ENCODE peak calls at places on chromosomes 13 and 19, in five cellular contexts. H is transverse colon; N is cardiac muscle cell; K is CD4-positive, alpha-beta T cell; O is fibroblast of lung. M is an unnamed sample.

GRCh38 chr19:42076375-42076944 is 494 bp downstream of the ZNF574 start:
- DNase-seq in O (no peak), H (peak; percentile 58), N (no peak), K (peak; percentile 54), M (no peak)

GRCh38 chr13:41751734-41752445 is 209.0 kb downstream of the VWA8 start:
- DNase-seq in O (no peak), K (no peak), H (no peak), N (no peak), M (no peak)

GRCh38 chr19:21321996-21322395 is 7.2 kb downstream of the ZNF708 start:
- DNase-seq in K (no peak), H (no peak), N (peak; percentile 53), O (peak; percentile 76), M (no peak)

GRCh38 chr19:16584825-16585801 is 12.9 kb upstream of the SLC35E1 start:
- DNase-seq in N (no peak), K (no peak), H (no peak), O (no peak), M (no peak)

GRCh38 chr19:16370671-16371391 is 46.2 kb downstream of the KLF2 start:
- DNase-seq in N (no peak), O (no peak), K (no peak), H (no peak), M (no peak)

GRCh38 chr13:20431080-20431479 is 94.6 kb downstream of the CRYL1 start:
- DNase-seq in H (no peak), K (no peak), O (no peak), N (no peak), M (no peak)

GRCh38 chr13:96822900-96823299 is 171.4 kb downstream of the OXGR1 start:
- DNase-seq in N (peak; percentile 7), K (no peak), O (peak; percentile 8), H (peak; percentile 25), M (no peak)

GRCh38 chr13:60957816-60958215 is 457.8 kb downstream of the PCDH20 start:
- DNase-seq in N (no peak), K (no peak), O (no peak), H (no peak), M (no peak)

GRCh38 chr19:18776736-18777135 is 14.4 kb downstream of the COMP start:
- DNase-seq in K (no peak), H (no peak), N (no peak), O (peak; percentile 21), M (no peak)

GRCh38 chr13:48199404-48199991 is 33.5 kb upstream of the ITM2B start:
- DNase-seq in H (no peak), O (no peak), K (no peak), N (no peak), M (no peak)

GRCh38 chr13:110485604-110486003 is 75.9 kb downstream of the RAB20 start:
- DNase-seq in N (peak; percentile 17), H (no peak), K (no peak), O (peak; percentile 73), M (peak; percentile 55)

GRCh38 chr13:114056205-114057013 is 76.0 kb downstream of the RASA3 start:
- DNase-seq in O (no peak), N (no peak), H (no peak), K (no peak), M (no peak)

GRCh38 chr19:46659151-46660007 is 1.6 kb downstream of the DACT3 start:
- DNase-seq in O (no peak), K (no peak), H (peak; percentile 31), N (peak; percentile 50), M (peak; percentile 40)

GRCh38 chr19:8396563-8397203 is 6.5 kb downstream of the RAB11B start:
- DNase-seq in O (peak; percentile 42), H (peak; percentile 65), K (peak; percentile 65), N (peak; percentile 70), M (peak; percentile 68)

GRCh38 chr13:40624338-40624737 is 42.1 kb downstream of the FOXO1 start:
- DNase-seq in H (no peak), K (no peak), O (peak; percentile 31), N (peak; percentile 23), M (no peak)

GRCh38 chr19:50341091-50341564 is 12.0 kb upstream of the KCNC3 start:
- DNase-seq in O (no peak), K (no peak), N (no peak), H (no peak), M (no peak)

GRCh38 chr13:114057131-114058050 is 75.0 kb downstream of the RASA3 start:
- DNase-seq in O (no peak), K (no peak), H (no peak), N (no peak), M (no peak)

GRCh38 chr19:15614507-15615379 is at the start of gene CYP4F8:
- DNase-seq in O (no peak), N (no peak), H (no peak), K (no peak), M (no peak)

GRCh38 chr19:36605839-36606478 is 846 bp downstream of the ZNF382 start:
- DNase-seq in K (no peak), N (no peak), O (no peak), H (no peak), M (no peak)

GRCh38 chr19:39413903-39414608 is 1.6 kb downstream of the PLEKHG2 start:
- DNase-seq in O (no peak), K (no peak), H (peak; percentile 31), N (no peak), M (no peak)

GRCh38 chr19:14786421-14786851 is 8.1 kb upstream of the ADGRE2 start:
- DNase-seq in H (no peak), N (peak; percentile 57), K (no peak), O (no peak), M (no peak)

GRCh38 chr19:39014037-39014436 is 18.3 kb downstream of the FBXO27 start:
- DNase-seq in N (no peak), H (no peak), O (no peak), K (no peak), M (no peak)

GRCh38 chr19:14003279-14004051 is 2.7 kb downstream of the RFX1 start:
- DNase-seq in K (no peak), N (no peak), H (no peak), O (no peak), M (no peak)

DNA sequence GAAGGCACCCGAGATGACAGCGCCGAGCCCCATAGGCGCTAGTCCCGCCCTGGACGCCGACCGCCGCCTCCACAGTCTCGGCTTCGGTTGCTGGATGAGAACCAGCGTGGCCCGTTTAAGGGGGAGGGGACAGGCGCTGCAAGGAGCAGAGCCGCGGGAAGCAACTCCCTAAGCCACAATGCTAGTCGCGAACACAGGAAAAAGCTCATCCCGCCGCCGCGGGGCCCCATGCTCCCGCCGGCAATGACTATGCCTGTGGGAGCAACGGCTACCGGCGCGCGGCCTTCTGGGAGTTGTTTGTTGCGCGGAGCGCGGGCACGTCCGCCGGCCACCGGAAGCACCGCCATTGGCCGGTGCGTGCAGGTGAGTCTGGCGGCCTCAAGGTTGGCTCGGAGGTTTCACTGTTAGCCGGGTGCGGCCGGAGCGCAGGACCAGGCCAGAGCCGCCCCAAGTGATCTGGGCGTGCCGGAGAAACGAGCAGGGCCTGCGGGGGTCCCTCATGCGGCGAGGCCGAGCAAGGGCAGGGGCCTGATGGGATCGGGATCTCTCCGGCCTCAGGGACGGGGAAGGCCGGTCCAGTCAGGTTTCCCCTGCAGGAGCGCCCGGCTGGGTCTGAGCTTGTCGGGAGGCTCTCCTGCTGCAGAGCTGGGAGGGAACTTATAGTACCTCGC is at the start of gene ZNF544:
- DNase-seq in O (peak; percentile 77), K (peak; percentile 58), N (peak; percentile 78), H (peak; percentile 80), M (peak; percentile 58)
- TF ChIP-seq CTCF in O (peak; percentile 33), K (no peak), N (no peak), H (no peak), M (peak; percentile 11)

GRCh38 chr19:4567584-4568071 is 8.1 kb upstream of the SEMA6B start:
- DNase-seq in O (no peak), H (peak; percentile 71), N (peak; percentile 72), K (peak; percentile 69), M (peak; percentile 71)

GRCh38 chr19:4570916-4571304 is 11.4 kb upstream of the SEMA6B start:
- DNase-seq in O (no peak), K (no peak), N (no peak), H (no peak), M (no peak)

GRCh38 chr19:4566402-4567051 is 7.0 kb upstream of the SEMA6B start:
- DNase-seq in H (no peak), O (no peak), K (no peak), N (no peak), M (no peak)

GRCh38 chr19:4570423-4570822 is 10.9 kb upstream of the SEMA6B start:
- DNase-seq in N (no peak), K (no peak), H (no peak), O (no peak), M (no peak)

GRCh38 chr19:4568884-4569283 is 9.4 kb upstream of the SEMA6B start:
- DNase-seq in H (no peak), K (no peak), O (no peak), N (no peak), M (no peak)
- TF ChIP-seq CTCF in H (no peak), K (no peak), O (no peak), N (no peak), M (no peak)

GRCh38 chr19:4388171-4389063 is 11.9 kb downstream of the SH3GL1 start:
- DNase-seq in N (no peak), H (no peak), O (no peak), K (no peak), M (no peak)

GRCh38 chr19:4390017-4390861 is 10.1 kb downstream of the SH3GL1 start:
- DNase-seq in O (peak; percentile 61), N (peak; percentile 75), K (no peak), H (peak; percentile 30), M (no peak)

GRCh38 chr19:4389064-4389375 is 11.3 kb downstream of the SH3GL1 start:
- DNase-seq in O (no peak), K (no peak), H (no peak), N (no peak), M (no peak)

GRCh38 chr19:4390862-4391693 is 9.3 kb downstream of the SH3GL1 start:
- DNase-seq in H (no peak), O (peak; percentile 32), N (peak; percentile 25), K (no peak), M (no peak)

DNA sequence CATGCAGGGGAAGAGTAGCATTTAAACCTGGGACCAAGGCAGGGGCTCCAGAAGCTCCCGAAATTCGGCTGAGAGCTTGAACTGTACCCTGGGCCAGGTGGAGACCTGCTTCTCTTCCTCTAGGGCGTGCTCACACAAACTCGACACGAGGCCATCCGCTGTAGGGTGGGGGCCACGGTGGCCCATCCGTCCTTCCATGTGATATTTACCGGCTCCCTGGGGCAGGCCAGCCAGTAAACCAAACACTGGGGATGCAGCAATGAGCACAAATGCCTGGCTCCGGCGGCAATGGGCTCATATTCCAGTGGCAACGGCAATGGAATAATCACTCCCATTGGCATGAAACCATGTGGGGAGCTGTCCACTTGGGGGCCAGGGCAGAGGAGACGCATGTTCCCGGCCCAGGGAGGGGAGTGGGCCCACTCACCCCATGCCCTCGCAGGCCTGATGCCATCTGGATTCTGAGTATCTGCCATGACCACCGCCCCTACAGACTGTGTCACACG is 10.8 kb downstream of the SH3GL1 start:
- DNase-seq in O (no peak), N (no peak), K (no peak), H (no peak), M (no peak)
- TF ChIP-seq CTCF in O (no peak), N (no peak), K (no peak), H (no peak), M (no peak)

GRCh38 chr13:106156468-106156867 is 379.0 kb downstream of the EFNB2 start:
- DNase-seq in N (peak; percentile 90), K (no peak), O (peak; percentile 100), H (no peak), M (no peak)

GRCh38 chr13:106159295-106160195 is 375.9 kb downstream of the EFNB2 start:
- DNase-seq in O (no peak), H (no peak), K (no peak), N (no peak), M (no peak)

GRCh38 chr13:106155411-106155810 is 380.1 kb downstream of the EFNB2 start:
- DNase-seq in H (no peak), N (no peak), O (peak; percentile 67), K (no peak), M (no peak)

GRCh38 chr13:106163426-106163825 is 372.0 kb downstream of the EFNB2 start:
- DNase-seq in N (no peak), H (no peak), K (no peak), O (no peak), M (no peak)

GRCh38 chr13:106161186-106161585 is 374.3 kb downstream of the EFNB2 start:
- DNase-seq in N (peak; percentile 13), K (no peak), O (no peak), H (no peak), M (no peak)
- TF ChIP-seq CTCF in N (no peak), K (no peak), O (no peak), H (no peak), M (no peak)

M was measured in mesothelial cell of epicardium.